ENCODE peak calls at places on chromosomes 1 and 21, in five cellular contexts. V is Caco-2, G is tibial nerve, C is Panc1, P is PC-3. T is an unnamed sample.

GRCh38 chr1:159993911-159994310 is 37.9 kb downstream of the PIGM start:
- DNase-seq in V (no peak), G (no peak), C (no peak), P (no peak), T (no peak)

GRCh38 chr1:63523738-63524137 is 413 bp downstream of the EFCAB7 start:
- DNase-seq in V (no peak), G (no peak), C (no peak), P (no peak), T (no peak)

GRCh38 chr1:119674110-119674509 is 26.0 kb upstream of the ZNF697 start:
- DNase-seq in V (no peak), G (no peak), C (no peak), P (peak; percentile 87), T (peak; percentile 92)

GRCh38 chr21:30996728-30997127 is 41.5 kb downstream of the KRTAP19-8 start:
- DNase-seq in V (no peak), G (no peak), C (no peak), P (no peak), T (no peak)

GRCh38 chr1:202648822-202649221 is 61.4 kb downstream of the SYT2 start:
- DNase-seq in V (no peak), G (no peak), C (no peak), P (no peak), T (no peak)

GRCh38 chr1:160068231-160068630 is 1.7 kb downstream of the KCNJ10 start:
- DNase-seq in V (no peak), G (no peak), C (no peak), P (no peak), T (no peak)

GRCh38 chr1:164440222-164440621 is 118.8 kb upstream of the PBX1 start:
- DNase-seq in V (peak; percentile 56), G (no peak), C (no peak), P (peak; percentile 13), T (no peak)

GRCh38 chr1:53148123-53148522 is 5.7 kb upstream of the SLC1A7 start:
- DNase-seq in V (no peak), G (no peak), C (no peak), P (peak; percentile 86), T (peak; percentile 71)

GRCh38 chr21:43866659-43867331 is 1.8 kb downstream of the AGPAT3 start:
- DNase-seq in V (peak; percentile 82), G (no peak), C (no peak), P (peak; percentile 46), T (peak; percentile 40)

GRCh38 chr1:62508187-62508758 is 71.4 kb downstream of the USP1 start:
- DNase-seq in V (no peak), G (peak; percentile 56), C (peak; percentile 18), P (peak; percentile 53), T (peak; percentile 50)

GRCh38 chr1:27098447-27099153 is 56.3 kb downstream of the SLC9A1 start:
- DNase-seq in V (no peak), G (no peak), C (no peak), P (no peak), T (peak; percentile 74)

GRCh38 chr1:201515062-201515750 is 8.3 kb upstream of the CSRP1 start:
- DNase-seq in V (no peak), G (no peak), C (no peak), P (no peak), T (no peak)

GRCh38 chr1:30801826-30802198 is 44.2 kb upstream of the LAPTM5 start:
- DNase-seq in V (peak; percentile 60), G (peak; percentile 91), C (no peak), P (peak; percentile 82), T (peak; percentile 36)

GRCh38 chr1:204736861-204737260 is 51.3 kb upstream of the LRRN2 start:
- DNase-seq in V (no peak), G (no peak), C (no peak), P (no peak), T (no peak)

GRCh38 chr1:201585901-201586300 is 47.0 kb downstream of the NAV1 start:
- DNase-seq in V (no peak), G (no peak), C (no peak), P (peak; percentile 18), T (no peak)

GRCh38 chr1:39462074-39462473 is 29.4 kb upstream of the BMP8A start:
- DNase-seq in V (no peak), G (no peak), C (no peak), P (peak; percentile 9), T (no peak)

GRCh38 chr1:80218112-80218511 is 1211.6 kb upstream of the ADGRL4 start:
- DNase-seq in V (no peak), G (no peak), C (peak; percentile 27), P (peak; percentile 77), T (peak; percentile 75)

GRCh38 chr1:147723691-147724323 is 36.6 kb downstream of the GJA5 start:
- DNase-seq in V (peak; percentile 70), G (no peak), C (no peak), P (peak; percentile 85), T (peak; percentile 51)

GRCh38 chr1:47992720-47993119 is 4.5 kb downstream of the TRABD2B start:
- DNase-seq in V (no peak), G (peak; percentile 59), C (no peak), P (no peak), T (no peak)

GRCh38 chr1:160247053-160247452 is 15.3 kb downstream of the DCAF8 start:
- DNase-seq in V (no peak), G (no peak), C (no peak), P (no peak), T (no peak)

GRCh38 chr1:59645893-59646292 is 168.9 kb upstream of the HOOK1 start:
- DNase-seq in V (no peak), G (no peak), C (no peak), P (no peak), T (no peak)

GRCh38 chr1:44407430-44408180 is 2.5 kb downstream of the RNF220 start:
- DNase-seq in V (no peak), G (no peak), C (no peak), P (no peak), T (no peak)

GRCh38 chr1:117905019-117905418 is 24.4 kb downstream of the GDAP2 start:
- DNase-seq in V (no peak), G (no peak), C (no peak), P (no peak), T (no peak)

GRCh38 chr1:80799457-80799856 is 1001.3 kb upstream of the ADGRL2 start:
- DNase-seq in V (no peak), G (no peak), C (no peak), P (no peak), T (no peak)

GRCh38 chr1:193767891-193768290 is 581.5 kb upstream of the B3GALT2 start:
- DNase-seq in V (no peak), G (no peak), C (no peak), P (no peak), T (no peak)

GRCh38 chr1:198408716-198409115 is 131.8 kb downstream of the ATP6V1G3 start:
- DNase-seq in V (no peak), G (no peak), C (no peak), P (no peak), T (no peak)

GRCh38 chr1:43404353-43404752 is 14.7 kb downstream of the SZT2 start:
- DNase-seq in V (no peak), G (no peak), C (no peak), P (no peak), T (no peak)
- H3K36me3 ChIP-seq in V (no peaks in the 10 kb centered on the region), G (no peaks in the 10 kb centered on the region), C (no peaks in the 10 kb centered on the region), P (peaks cover 43% of the 10 kb centered on the region), T (peaks cover 20% of the 10 kb centered on the region)

GRCh38 chr21:41852929-41853320 is 26.2 kb downstream of the PRDM15 start:
- DNase-seq in V (no peak), G (no peak), C (no peak), P (no peak), T (no peak)
- H3K36me3 ChIP-seq in V (peaks cover 1% of the 10 kb centered on the region), G (no peaks in the 10 kb centered on the region), C (no peaks in the 10 kb centered on the region), P (peaks cover 16% of the 10 kb centered on the region), T (peaks cover 18% of the 10 kb centered on the region)

GRCh38 chr21:45475004-45475685 is 67.1 kb downstream of the SLC19A1 start:
- DNase-seq in V (no peak), G (no peak), C (no peak), P (no peak), T (no peak)

GRCh38 chr21:45474323-45474950 is 67.8 kb downstream of the SLC19A1 start:
- DNase-seq in V (no peak), G (no peak), C (no peak), P (no peak), T (no peak)

GRCh38 chr21:45472445-45473365 is 67.7 kb downstream of the COL18A1 start:
- DNase-seq in V (no peak), G (no peak), C (no peak), P (no peak), T (no peak)

GRCh38 chr21:45471229-45472052 is 66.5 kb downstream of the COL18A1 start:
- DNase-seq in V (peak; percentile 72), G (peak; percentile 57), C (no peak), P (peak; percentile 82), T (peak; percentile 92)

GRCh38 chr21:45473496-45474322 is 68.5 kb downstream of the SLC19A1 start:
- DNase-seq in V (no peak), G (no peak), C (no peak), P (no peak), T (no peak)
- H3K36me3 ChIP-seq in V (peaks cover 5% of the 10 kb centered on the region), G (no peaks in the 10 kb centered on the region), C (peaks cover 3% of the 10 kb centered on the region), P (peaks cover 4% of the 10 kb centered on the region), T (no peaks in the 10 kb centered on the region)

GRCh38 chr1:1806890-1807289 is 28.6 kb upstream of the NADK start:
- DNase-seq in V (no peak), G (no peak), C (no peak), P (no peak), T (no peak)

GRCh38 chr1:1809489-1809888 is 31.2 kb upstream of the NADK start:
- DNase-seq in V (no peak), G (no peak), C (no peak), P (no peak), T (no peak)

GRCh38 chr1:1799716-1800115 is 21.4 kb upstream of the NADK start:
- DNase-seq in V (no peak), G (no peak), C (no peak), P (no peak), T (no peak)

GRCh38 chr1:1808206-1808605 is 29.9 kb upstream of the NADK start:
- DNase-seq in V (no peak), G (no peak), C (no peak), P (no peak), T (no peak)

DNA sequence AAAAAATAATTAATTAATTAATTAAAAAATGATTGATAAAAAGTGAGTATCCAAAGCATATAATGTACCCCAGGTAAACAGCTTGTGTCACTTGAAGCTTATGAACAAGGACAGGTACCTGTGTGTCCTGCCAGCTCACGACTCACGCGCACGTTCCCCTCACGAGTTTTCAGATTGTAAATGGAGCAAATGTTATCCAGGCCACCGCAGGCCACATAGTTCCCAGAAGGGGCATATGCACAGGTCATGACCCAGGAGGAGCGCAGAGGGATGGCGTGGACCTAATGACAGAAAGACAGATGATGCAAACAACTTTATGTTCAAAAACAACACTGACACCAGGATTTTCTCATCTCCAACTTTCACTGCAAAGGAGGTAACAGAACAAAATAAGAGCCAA is 26.0 kb upstream of the NADK start:
- DNase-seq in V (no peak), G (no peak), C (no peak), P (no peak), T (no peak)
- H3K36me3 ChIP-seq in V (no peaks in the 10 kb centered on the region), G (no peaks in the 10 kb centered on the region), C (peaks cover 17% of the 10 kb centered on the region), P (peaks cover 64% of the 10 kb centered on the region), T (peaks cover 27% of the 10 kb centered on the region)

DNA sequence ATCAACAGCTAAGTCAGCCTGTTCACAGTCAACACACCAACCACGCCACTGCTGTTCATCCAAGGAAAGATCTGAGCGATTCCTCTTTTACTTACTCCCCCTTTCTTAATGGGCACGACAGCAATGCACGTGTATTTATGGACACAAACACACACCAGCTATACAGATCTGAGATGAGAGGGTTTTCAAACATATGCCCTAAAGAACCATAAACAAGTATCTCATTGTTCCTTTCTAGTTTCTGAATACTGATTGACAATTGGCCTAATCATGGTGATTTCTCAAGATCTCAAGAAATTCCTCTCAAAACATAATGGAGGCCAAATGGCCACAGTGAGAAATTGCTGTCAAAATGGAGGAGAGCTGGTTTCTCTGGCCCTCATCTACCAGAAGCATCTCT is 18.0 kb downstream of the TOR3A start:
- DNase-seq in V (no peak), G (no peak), C (no peak), P (no peak), T (no peak)
- H3K36me3 ChIP-seq in V (peaks cover 1% of the 10 kb centered on the region), G (no peaks in the 10 kb centered on the region), C (no peaks in the 10 kb centered on the region), P (peaks cover 18% of the 10 kb centered on the region), T (peaks cover 6% of the 10 kb centered on the region)